ENCODE peak calls at places on chromosome 2, in nine cellular contexts. One of them, this sample, is unnamed.

GRCh38 chr2:173631123-173631450 is 276.4 kb downstream of the CDCA7 start:
- DNase-seq in A549: peak
- DNase-seq in activated gamma-delta T cell treated with Interleukin-2 at 50 U/mL for 16 hours: no peak
- DNase-seq in hypothalamus: no peak
- DNase-seq in activated CD4-positive, alpha-beta T cell treated with anti-CD3 and anti-CD28 coated beads, Interleukin-2, amount 50 U/mL, for 24 hours: no peak
- DNase-seq in HT-29: no peak
- DNase-seq in iPS-NIHi11: no peak
- DNase-seq in GM23338: no peak
- DNase-seq in neural crest cell: no peak
- DNase-seq in this sample: no peak

GRCh38 chr2:66255136-66255535 is 179.8 kb upstream of the MEIS1 start:
- DNase-seq in A549: no peak
- DNase-seq in activated gamma-delta T cell treated with Interleukin-2 at 50 U/mL for 16 hours: no peak
- DNase-seq in hypothalamus: no peak
- DNase-seq in activated CD4-positive, alpha-beta T cell treated with anti-CD3 and anti-CD28 coated beads, Interleukin-2, amount 50 U/mL, for 24 hours: no peak
- DNase-seq in HT-29: no peak
- DNase-seq in iPS-NIHi11: no peak
- DNase-seq in GM23338: no peak
- DNase-seq in neural crest cell: no peak
- DNase-seq in this sample: no peak

GRCh38 chr2:20539776-20540586 is 93.1 kb downstream of the RHOB start:
- DNase-seq in A549: no peak
- DNase-seq in activated gamma-delta T cell treated with Interleukin-2 at 50 U/mL for 16 hours: no peak
- DNase-seq in hypothalamus: no peak
- DNase-seq in activated CD4-positive, alpha-beta T cell treated with anti-CD3 and anti-CD28 coated beads, Interleukin-2, amount 50 U/mL, for 24 hours: no peak
- DNase-seq in HT-29: no peak
- DNase-seq in iPS-NIHi11: no peak
- DNase-seq in GM23338: no peak
- DNase-seq in neural crest cell: no peak
- DNase-seq in this sample: no peak

GRCh38 chr2:217714268-217714643 is 288.5 kb downstream of the TNS1 start:
- DNase-seq in A549: no peak
- DNase-seq in activated gamma-delta T cell treated with Interleukin-2 at 50 U/mL for 16 hours: no peak
- DNase-seq in hypothalamus: peak
- DNase-seq in activated CD4-positive, alpha-beta T cell treated with anti-CD3 and anti-CD28 coated beads, Interleukin-2, amount 50 U/mL, for 24 hours: no peak
- DNase-seq in HT-29: no peak
- DNase-seq in iPS-NIHi11: peak
- DNase-seq in GM23338: no peak
- DNase-seq in neural crest cell: peak
- DNase-seq in this sample: no peak

GRCh38 chr2:154963509-154963908 is 265.0 kb downstream of the KCNJ3 start:
- DNase-seq in A549: no peak
- DNase-seq in activated gamma-delta T cell treated with Interleukin-2 at 50 U/mL for 16 hours: no peak
- DNase-seq in hypothalamus: no peak
- DNase-seq in activated CD4-positive, alpha-beta T cell treated with anti-CD3 and anti-CD28 coated beads, Interleukin-2, amount 50 U/mL, for 24 hours: no peak
- DNase-seq in HT-29: no peak
- DNase-seq in iPS-NIHi11: no peak
- DNase-seq in GM23338: no peak
- DNase-seq in neural crest cell: no peak
- DNase-seq in this sample: no peak

GRCh38 chr2:39947294-39948015 is 168.4 kb upstream of the THUMPD2 start:
- DNase-seq in A549: no peak
- DNase-seq in activated gamma-delta T cell treated with Interleukin-2 at 50 U/mL for 16 hours: no peak
- DNase-seq in hypothalamus: no peak
- DNase-seq in activated CD4-positive, alpha-beta T cell treated with anti-CD3 and anti-CD28 coated beads, Interleukin-2, amount 50 U/mL, for 24 hours: no peak
- DNase-seq in HT-29: no peak
- DNase-seq in iPS-NIHi11: no peak
- DNase-seq in GM23338: no peak
- DNase-seq in neural crest cell: no peak
- DNase-seq in this sample: no peak

GRCh38 chr2:68594674-68595492 is 48.5 kb upstream of the PROKR1 start:
- DNase-seq in A549: peak
- DNase-seq in activated gamma-delta T cell treated with Interleukin-2 at 50 U/mL for 16 hours: peak
- DNase-seq in hypothalamus: no peak
- DNase-seq in activated CD4-positive, alpha-beta T cell treated with anti-CD3 and anti-CD28 coated beads, Interleukin-2, amount 50 U/mL, for 24 hours: peak
- DNase-seq in HT-29: peak
- DNase-seq in iPS-NIHi11: peak
- DNase-seq in GM23338: peak
- DNase-seq in neural crest cell: peak
- DNase-seq in this sample: peak

GRCh38 chr2:233795735-233796171 is 17.6 kb downstream of the MROH2A start:
- DNase-seq in A549: no peak
- DNase-seq in activated gamma-delta T cell treated with Interleukin-2 at 50 U/mL for 16 hours: no peak
- DNase-seq in hypothalamus: no peak
- DNase-seq in activated CD4-positive, alpha-beta T cell treated with anti-CD3 and anti-CD28 coated beads, Interleukin-2, amount 50 U/mL, for 24 hours: no peak
- DNase-seq in HT-29: no peak
- DNase-seq in iPS-NIHi11: no peak
- DNase-seq in GM23338: no peak
- DNase-seq in neural crest cell: no peak
- DNase-seq in this sample: no peak

GRCh38 chr2:113098061-113098460 is 29.3 kb upstream of the IL1RN start:
- DNase-seq in A549: no peak
- DNase-seq in activated gamma-delta T cell treated with Interleukin-2 at 50 U/mL for 16 hours: no peak
- DNase-seq in hypothalamus: no peak
- DNase-seq in activated CD4-positive, alpha-beta T cell treated with anti-CD3 and anti-CD28 coated beads, Interleukin-2, amount 50 U/mL, for 24 hours: no peak
- DNase-seq in HT-29: no peak
- DNase-seq in iPS-NIHi11: no peak
- DNase-seq in GM23338: no peak
- DNase-seq in neural crest cell: no peak
- DNase-seq in this sample: peak

GRCh38 chr2:116924509-116924908 is 890.0 kb upstream of the DDX18 start:
- DNase-seq in A549: no peak
- DNase-seq in activated gamma-delta T cell treated with Interleukin-2 at 50 U/mL for 16 hours: no peak
- DNase-seq in hypothalamus: no peak
- DNase-seq in activated CD4-positive, alpha-beta T cell treated with anti-CD3 and anti-CD28 coated beads, Interleukin-2, amount 50 U/mL, for 24 hours: no peak
- DNase-seq in HT-29: no peak
- DNase-seq in iPS-NIHi11: no peak
- DNase-seq in GM23338: no peak
- DNase-seq in neural crest cell: no peak
- DNase-seq in this sample: no peak

GRCh38 chr2:95305341-95306058 is 8.4 kb downstream of the KCNIP3 start:
- DNase-seq in A549: no peak
- DNase-seq in activated gamma-delta T cell treated with Interleukin-2 at 50 U/mL for 16 hours: no peak
- DNase-seq in hypothalamus: no peak
- DNase-seq in activated CD4-positive, alpha-beta T cell treated with anti-CD3 and anti-CD28 coated beads, Interleukin-2, amount 50 U/mL, for 24 hours: no peak
- DNase-seq in HT-29: no peak
- DNase-seq in iPS-NIHi11: no peak
- DNase-seq in GM23338: no peak
- DNase-seq in neural crest cell: no peak
- DNase-seq in this sample: no peak

GRCh38 chr2:205001306-205001966 is 456.2 kb downstream of the PARD3B start:
- DNase-seq in A549: no peak
- DNase-seq in activated gamma-delta T cell treated with Interleukin-2 at 50 U/mL for 16 hours: no peak
- DNase-seq in hypothalamus: no peak
- DNase-seq in activated CD4-positive, alpha-beta T cell treated with anti-CD3 and anti-CD28 coated beads, Interleukin-2, amount 50 U/mL, for 24 hours: no peak
- DNase-seq in HT-29: peak
- DNase-seq in iPS-NIHi11: no peak
- DNase-seq in GM23338: no peak
- DNase-seq in neural crest cell: no peak
- DNase-seq in this sample: no peak

GRCh38 chr2:142877265-142877756 is at the start of gene KYNU:
- DNase-seq in A549: peak
- DNase-seq in activated gamma-delta T cell treated with Interleukin-2 at 50 U/mL for 16 hours: no peak
- DNase-seq in hypothalamus: no peak
- DNase-seq in activated CD4-positive, alpha-beta T cell treated with anti-CD3 and anti-CD28 coated beads, Interleukin-2, amount 50 U/mL, for 24 hours: no peak
- DNase-seq in HT-29: no peak
- DNase-seq in iPS-NIHi11: no peak
- DNase-seq in GM23338: no peak
- DNase-seq in neural crest cell: no peak
- DNase-seq in this sample: no peak

GRCh38 chr2:44136186-44136585 is 32.5 kb upstream of the PPM1B start:
- DNase-seq in A549: peak
- DNase-seq in activated gamma-delta T cell treated with Interleukin-2 at 50 U/mL for 16 hours: no peak
- DNase-seq in hypothalamus: no peak
- DNase-seq in activated CD4-positive, alpha-beta T cell treated with anti-CD3 and anti-CD28 coated beads, Interleukin-2, amount 50 U/mL, for 24 hours: no peak
- DNase-seq in HT-29: no peak
- DNase-seq in iPS-NIHi11: no peak
- DNase-seq in GM23338: peak
- DNase-seq in neural crest cell: no peak
- DNase-seq in this sample: no peak

GRCh38 chr2:43276962-43277383 is 50.6 kb upstream of the ZFP36L2 start:
- DNase-seq in A549: no peak
- DNase-seq in activated gamma-delta T cell treated with Interleukin-2 at 50 U/mL for 16 hours: no peak
- DNase-seq in hypothalamus: no peak
- DNase-seq in activated CD4-positive, alpha-beta T cell treated with anti-CD3 and anti-CD28 coated beads, Interleukin-2, amount 50 U/mL, for 24 hours: no peak
- DNase-seq in HT-29: peak
- DNase-seq in iPS-NIHi11: no peak
- DNase-seq in GM23338: no peak
- DNase-seq in neural crest cell: no peak
- DNase-seq in this sample: no peak

GRCh38 chr2:241795021-241795999 is 13.7 kb upstream of the NEU4 start:
- DNase-seq in A549: no peak
- DNase-seq in activated gamma-delta T cell treated with Interleukin-2 at 50 U/mL for 16 hours: no peak
- DNase-seq in hypothalamus: no peak
- DNase-seq in activated CD4-positive, alpha-beta T cell treated with anti-CD3 and anti-CD28 coated beads, Interleukin-2, amount 50 U/mL, for 24 hours: no peak
- DNase-seq in HT-29: no peak
- DNase-seq in iPS-NIHi11: no peak
- DNase-seq in GM23338: no peak
- DNase-seq in neural crest cell: no peak
- DNase-seq in this sample: no peak

GRCh38 chr2:27209621-27210401 is 2.0 kb upstream of the ATRAID start:
- DNase-seq in A549: no peak
- DNase-seq in activated gamma-delta T cell treated with Interleukin-2 at 50 U/mL for 16 hours: no peak
- DNase-seq in hypothalamus: no peak
- DNase-seq in activated CD4-positive, alpha-beta T cell treated with anti-CD3 and anti-CD28 coated beads, Interleukin-2, amount 50 U/mL, for 24 hours: no peak
- DNase-seq in HT-29: no peak
- DNase-seq in iPS-NIHi11: no peak
- DNase-seq in GM23338: no peak
- DNase-seq in neural crest cell: no peak
- DNase-seq in this sample: no peak

GRCh38 chr2:134280231-134280630 is 26.4 kb downstream of the MGAT5 start:
- DNase-seq in A549: no peak
- DNase-seq in activated gamma-delta T cell treated with Interleukin-2 at 50 U/mL for 16 hours: no peak
- DNase-seq in hypothalamus: no peak
- DNase-seq in activated CD4-positive, alpha-beta T cell treated with anti-CD3 and anti-CD28 coated beads, Interleukin-2, amount 50 U/mL, for 24 hours: no peak
- DNase-seq in HT-29: no peak
- DNase-seq in iPS-NIHi11: no peak
- DNase-seq in GM23338: no peak
- DNase-seq in neural crest cell: no peak
- DNase-seq in this sample: no peak

GRCh38 chr2:191311156-191311555 is 66.0 kb downstream of the MYO1B start:
- DNase-seq in A549: no peak
- DNase-seq in activated gamma-delta T cell treated with Interleukin-2 at 50 U/mL for 16 hours: no peak
- DNase-seq in hypothalamus: no peak
- DNase-seq in activated CD4-positive, alpha-beta T cell treated with anti-CD3 and anti-CD28 coated beads, Interleukin-2, amount 50 U/mL, for 24 hours: no peak
- DNase-seq in HT-29: no peak
- DNase-seq in iPS-NIHi11: no peak
- DNase-seq in GM23338: no peak
- DNase-seq in neural crest cell: no peak
- DNase-seq in this sample: no peak

GRCh38 chr2:38750793-38751042 is 443 bp downstream of the SRSF7 start:
- DNase-seq in A549: no peak
- DNase-seq in activated gamma-delta T cell treated with Interleukin-2 at 50 U/mL for 16 hours: peak
- DNase-seq in hypothalamus: no peak
- DNase-seq in activated CD4-positive, alpha-beta T cell treated with anti-CD3 and anti-CD28 coated beads, Interleukin-2, amount 50 U/mL, for 24 hours: peak
- DNase-seq in HT-29: peak
- DNase-seq in iPS-NIHi11: peak
- DNase-seq in GM23338: peak
- DNase-seq in neural crest cell: no peak
- DNase-seq in this sample: no peak

GRCh38 chr2:80971-81736 is 34.8 kb upstream of the FAM110C start:
- DNase-seq in A549: no peak
- DNase-seq in activated gamma-delta T cell treated with Interleukin-2 at 50 U/mL for 16 hours: no peak
- DNase-seq in hypothalamus: no peak
- DNase-seq in activated CD4-positive, alpha-beta T cell treated with anti-CD3 and anti-CD28 coated beads, Interleukin-2, amount 50 U/mL, for 24 hours: no peak
- DNase-seq in HT-29: peak
- DNase-seq in iPS-NIHi11: no peak
- DNase-seq in GM23338: no peak
- DNase-seq in neural crest cell: no peak
- DNase-seq in this sample: no peak

GRCh38 chr2:238277695-238278094 is 10.7 kb downstream of the PER2 start:
- DNase-seq in A549: peak
- DNase-seq in activated gamma-delta T cell treated with Interleukin-2 at 50 U/mL for 16 hours: no peak
- DNase-seq in hypothalamus: no peak
- DNase-seq in activated CD4-positive, alpha-beta T cell treated with anti-CD3 and anti-CD28 coated beads, Interleukin-2, amount 50 U/mL, for 24 hours: no peak
- DNase-seq in HT-29: no peak
- DNase-seq in iPS-NIHi11: peak
- DNase-seq in GM23338: peak
- DNase-seq in neural crest cell: no peak
- DNase-seq in this sample: no peak

GRCh38 chr2:127508621-127509034 is 17.7 kb downstream of the IWS1 start:
- DNase-seq in A549: peak
- DNase-seq in activated gamma-delta T cell treated with Interleukin-2 at 50 U/mL for 16 hours: no peak
- DNase-seq in hypothalamus: no peak
- DNase-seq in activated CD4-positive, alpha-beta T cell treated with anti-CD3 and anti-CD28 coated beads, Interleukin-2, amount 50 U/mL, for 24 hours: no peak
- DNase-seq in HT-29: peak
- DNase-seq in iPS-NIHi11: peak
- DNase-seq in GM23338: no peak
- DNase-seq in neural crest cell: no peak
- DNase-seq in this sample: no peak

GRCh38 chr2:112751451-112752197 is 12.8 kb downstream of the CKAP2L start:
- DNase-seq in A549: no peak
- DNase-seq in activated gamma-delta T cell treated with Interleukin-2 at 50 U/mL for 16 hours: no peak
- DNase-seq in hypothalamus: no peak
- DNase-seq in activated CD4-positive, alpha-beta T cell treated with anti-CD3 and anti-CD28 coated beads, Interleukin-2, amount 50 U/mL, for 24 hours: no peak
- DNase-seq in HT-29: no peak
- DNase-seq in iPS-NIHi11: no peak
- DNase-seq in GM23338: no peak
- DNase-seq in neural crest cell: no peak
- DNase-seq in this sample: no peak

GRCh38 chr2:109174214-109174613 is 45.2 kb downstream of the SH3RF3 start:
- DNase-seq in A549: no peak
- DNase-seq in activated gamma-delta T cell treated with Interleukin-2 at 50 U/mL for 16 hours: no peak
- DNase-seq in hypothalamus: no peak
- DNase-seq in activated CD4-positive, alpha-beta T cell treated with anti-CD3 and anti-CD28 coated beads, Interleukin-2, amount 50 U/mL, for 24 hours: no peak
- DNase-seq in HT-29: no peak
- DNase-seq in iPS-NIHi11: no peak
- DNase-seq in GM23338: no peak
- DNase-seq in neural crest cell: no peak
- DNase-seq in this sample: peak

GRCh38 chr2:68837164-68837860 is 33.9 kb downstream of the BMP10 start:
- DNase-seq in A549: peak
- DNase-seq in activated gamma-delta T cell treated with Interleukin-2 at 50 U/mL for 16 hours: peak
- DNase-seq in hypothalamus: no peak
- DNase-seq in activated CD4-positive, alpha-beta T cell treated with anti-CD3 and anti-CD28 coated beads, Interleukin-2, amount 50 U/mL, for 24 hours: peak
- DNase-seq in HT-29: peak
- DNase-seq in iPS-NIHi11: peak
- DNase-seq in GM23338: peak
- DNase-seq in neural crest cell: peak
- DNase-seq in this sample: peak

GRCh38 chr2:30628341-30628740 is 178.9 kb downstream of the CAPN13 start:
- DNase-seq in A549: no peak
- DNase-seq in activated gamma-delta T cell treated with Interleukin-2 at 50 U/mL for 16 hours: no peak
- DNase-seq in hypothalamus: no peak
- DNase-seq in activated CD4-positive, alpha-beta T cell treated with anti-CD3 and anti-CD28 coated beads, Interleukin-2, amount 50 U/mL, for 24 hours: no peak
- DNase-seq in HT-29: no peak
- DNase-seq in iPS-NIHi11: no peak
- DNase-seq in GM23338: no peak
- DNase-seq in neural crest cell: no peak
- DNase-seq in this sample: no peak

GRCh38 chr2:10286216-10287037 is 16.3 kb upstream of the HPCAL1 start:
- DNase-seq in A549: no peak
- DNase-seq in activated gamma-delta T cell treated with Interleukin-2 at 50 U/mL for 16 hours: no peak
- DNase-seq in hypothalamus: peak
- DNase-seq in activated CD4-positive, alpha-beta T cell treated with anti-CD3 and anti-CD28 coated beads, Interleukin-2, amount 50 U/mL, for 24 hours: no peak
- DNase-seq in HT-29: peak
- DNase-seq in iPS-NIHi11: no peak
- DNase-seq in GM23338: no peak
- DNase-seq in neural crest cell: no peak
- DNase-seq in this sample: no peak

GRCh38 chr2:21230140-21230539 is 106.4 kb downstream of the TDRD15 start:
- DNase-seq in A549: no peak
- DNase-seq in activated gamma-delta T cell treated with Interleukin-2 at 50 U/mL for 16 hours: no peak
- DNase-seq in hypothalamus: no peak
- DNase-seq in activated CD4-positive, alpha-beta T cell treated with anti-CD3 and anti-CD28 coated beads, Interleukin-2, amount 50 U/mL, for 24 hours: no peak
- DNase-seq in HT-29: no peak
- DNase-seq in iPS-NIHi11: no peak
- DNase-seq in GM23338: no peak
- DNase-seq in neural crest cell: no peak
- DNase-seq in this sample: no peak

GRCh38 chr2:191389288-191389687 is 144.1 kb downstream of the MYO1B start:
- DNase-seq in A549: no peak
- DNase-seq in activated gamma-delta T cell treated with Interleukin-2 at 50 U/mL for 16 hours: no peak
- DNase-seq in hypothalamus: no peak
- DNase-seq in activated CD4-positive, alpha-beta T cell treated with anti-CD3 and anti-CD28 coated beads, Interleukin-2, amount 50 U/mL, for 24 hours: no peak
- DNase-seq in HT-29: no peak
- DNase-seq in iPS-NIHi11: no peak
- DNase-seq in GM23338: no peak
- DNase-seq in neural crest cell: no peak
- DNase-seq in this sample: no peak

GRCh38 chr2:116820986-116821385 is 993.5 kb upstream of the DDX18 start:
- DNase-seq in A549: no peak
- DNase-seq in activated gamma-delta T cell treated with Interleukin-2 at 50 U/mL for 16 hours: no peak
- DNase-seq in hypothalamus: no peak
- DNase-seq in activated CD4-positive, alpha-beta T cell treated with anti-CD3 and anti-CD28 coated beads, Interleukin-2, amount 50 U/mL, for 24 hours: no peak
- DNase-seq in HT-29: no peak
- DNase-seq in iPS-NIHi11: no peak
- DNase-seq in GM23338: no peak
- DNase-seq in neural crest cell: no peak
- DNase-seq in this sample: no peak